ENCODE peak calls at places on chromosomes 2 and 18, in ten cellular contexts. S is tibial artery, W is right atrium auricular region, Z is hepatocyte, N is lower lobe of right lung, X is AG04449, R is uterus, Q is choroid plexus epithelial cell, O is upper lobe of right lung, C is SK-N-SH. D is an unnamed sample.

GRCh38 chr18:26686532-26686931 is 138.2 kb upstream of the KCTD1 start:
- DNase-seq in C (no peak), Q (no peak), X (no peak), R (no peak), S (no peak), Z (no peak), N (no peak), O (no peak), W (no peak), D (no peak)

GRCh38 chr2:123518387-123518786 is 506.7 kb upstream of the CNTNAP5 start:
- DNase-seq in C (no peak), N (no peak), Q (no peak), R (no peak), X (no peak), O (no peak), W (no peak), Z (no peak), S (no peak), D (no peak)

GRCh38 chr2:113167115-113167932 is 6.4 kb upstream of the PSD4 start:
- DNase-seq in S (no peak), C (no peak), Q (no peak), Z (peak; percentile 76), R (no peak), N (peak; percentile 77), X (no peak), O (peak; percentile 78), W (peak; percentile 59), D (no peak)

GRCh38 chr2:173451137-173451536 is 96.5 kb downstream of the CDCA7 start:
- DNase-seq in W (no peak), S (no peak), Q (no peak), R (no peak), C (no peak), Z (no peak), O (no peak), N (no peak), X (no peak), D (no peak)

GRCh38 chr18:35121531-35121930 is 80.3 kb downstream of the MAPRE2 start:
- DNase-seq in W (no peak), N (no peak), Q (no peak), R (no peak), C (no peak), X (no peak), O (no peak), S (no peak), Z (no peak), D (no peak)

GRCh38 chr18:8797206-8797605 is 91.8 kb downstream of the MTCL1 start:
- DNase-seq in R (no peak), X (no peak), O (no peak), Q (peak; percentile 37), Z (no peak), N (no peak), S (no peak), W (no peak), C (no peak), D (no peak)

GRCh38 chr18:48824231-48824970 is 126.4 kb downstream of the SMAD7 start:
- DNase-seq in Q (no peak), X (no peak), O (no peak), W (peak; percentile 56), R (peak; percentile 7), Z (no peak), N (peak; percentile 7), S (peak; percentile 11), C (no peak), D (no peak)

GRCh38 chr2:11996618-11997017 is 250.2 kb downstream of the LPIN1 start:
- DNase-seq in X (no peak), W (no peak), N (no peak), O (no peak), C (no peak), Q (peak; percentile 59), R (no peak), S (no peak), Z (no peak), D (no peak)

GRCh38 chr2:121838561-121838960 is 83.1 kb downstream of the TSN start:
- DNase-seq in R (no peak), X (no peak), O (no peak), Z (no peak), W (no peak), Q (no peak), S (no peak), N (no peak), C (no peak), D (no peak)

GRCh38 chr18:68608861-68609465 is 105.9 kb downstream of the TMX3 start:
- DNase-seq in S (no peak), R (no peak), C (no peak), X (no peak), N (no peak), W (no peak), O (no peak), Z (no peak), Q (no peak), D (no peak)

GRCh38 chr18:37403100-37403781 is 162.4 kb downstream of the CELF4 start:
- DNase-seq in C (no peak), N (no peak), S (no peak), R (no peak), Z (peak; percentile 56), Q (peak; percentile 30), W (peak; percentile 66), O (no peak), X (peak; percentile 70), D (no peak)

GRCh38 chr2:28895189-28895893 is 874 bp downstream of the WDR43 start:
- DNase-seq in Z (peak; percentile 65), W (no peak), R (peak; percentile 28), C (no peak), Q (peak; percentile 58), X (no peak), S (peak; percentile 27), N (no peak), O (peak; percentile 73), D (peak; percentile 49)

GRCh38 chr18:21194871-21195771 is 46.9 kb upstream of the GREB1L start:
- DNase-seq in Z (peak; percentile 42), S (no peak), C (peak; percentile 29), O (no peak), Q (peak; percentile 66), N (no peak), R (no peak), X (no peak), W (no peak), D (no peak)

GRCh38 chr18:47545613-47546012 is 294.2 kb upstream of the SKOR2 start:
- DNase-seq in X (no peak), C (no peak), R (no peak), S (no peak), Q (no peak), N (no peak), O (no peak), W (no peak), Z (no peak), D (no peak)

DNA sequence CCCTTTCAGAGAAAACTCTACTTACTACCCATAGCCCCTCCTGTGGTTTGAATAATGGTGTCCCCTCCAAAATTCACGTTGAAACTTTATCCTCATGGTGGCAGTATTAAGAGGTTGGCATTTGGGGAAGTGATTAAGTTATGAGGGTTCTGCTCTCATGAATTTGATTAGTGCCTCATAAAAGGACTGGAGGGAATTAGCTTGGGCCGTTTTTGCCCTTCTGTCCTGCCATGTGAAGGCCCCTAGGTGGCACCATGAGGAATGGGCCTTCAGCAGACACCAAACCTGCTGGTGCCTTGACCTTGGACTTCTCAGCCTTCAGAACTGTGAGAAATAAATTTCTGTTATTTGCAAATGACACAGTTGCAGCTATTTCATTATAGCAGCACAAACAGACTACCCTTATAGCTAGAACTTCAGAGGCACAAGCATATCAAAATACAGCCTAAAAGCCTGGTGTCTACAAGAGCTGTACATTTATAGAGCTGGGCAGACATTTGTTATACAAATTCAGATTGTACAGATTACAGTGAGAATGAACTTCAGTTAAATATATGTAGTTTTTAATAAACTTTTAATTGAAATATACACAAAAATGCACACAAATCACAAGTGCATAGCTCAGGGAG is 2.6 kb upstream of the PTPN2 start:
- DNase-seq in N (no peak), O (no peak), X (no peak), Z (no peak), S (no peak), Q (no peak), W (no peak), C (peak; percentile 46), R (no peak), D (peak; percentile 24)
- TF ChIP-seq CTCF in N (peak; percentile 39), O (peak; percentile 43), X (peak; percentile 36), Z (no peak), S (no peak), Q (peak; percentile 53), W (peak; percentile 31), C (peak; percentile 46), R (no peak), D (peak; percentile 60)

DNA sequence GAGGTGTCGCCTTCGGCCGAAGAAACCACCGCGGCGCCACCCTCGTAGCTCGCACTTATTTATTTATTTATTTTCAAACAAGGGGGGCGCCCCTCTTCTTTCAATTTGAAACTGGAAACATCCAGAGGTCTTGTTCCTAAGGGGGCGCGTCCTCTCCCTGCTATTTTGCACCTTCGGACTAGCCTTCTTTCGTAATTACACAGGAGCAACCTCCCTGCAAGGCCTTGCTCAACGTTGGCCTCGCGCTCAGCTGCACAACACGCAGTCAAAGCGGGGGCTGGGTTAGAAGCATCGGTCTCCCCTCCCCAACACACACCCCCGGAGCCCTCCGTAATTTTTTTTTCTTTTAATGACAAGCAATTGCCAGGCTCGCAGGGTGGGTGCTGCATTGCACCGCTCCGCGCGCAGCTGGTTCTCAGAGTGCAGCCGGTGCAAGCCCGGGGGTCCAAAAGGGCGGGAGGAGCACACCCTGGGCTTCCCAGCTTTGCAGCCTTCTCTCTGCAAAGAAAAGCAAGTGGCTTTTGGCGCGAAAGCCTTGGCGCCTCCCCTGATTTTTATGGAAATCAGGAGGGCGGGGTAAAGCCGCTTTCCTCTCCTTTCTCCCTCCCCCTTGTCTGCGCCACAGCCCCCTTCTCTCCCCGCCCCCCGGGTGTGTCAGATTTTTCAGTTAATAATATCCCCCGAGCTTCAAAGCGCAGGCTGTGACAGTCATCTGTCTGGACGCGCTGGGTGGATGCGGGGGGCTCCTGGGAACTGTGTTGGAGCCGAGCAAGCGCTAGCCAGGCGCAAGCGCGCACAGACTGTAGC is at the start of gene MYCN:
- DNase-seq in N (no peak), O (no peak), Z (peak; percentile 89), Q (peak; percentile 52), W (peak; percentile 66), S (peak; percentile 27), R (peak; percentile 40), X (no peak), C (peak; percentile 89), D (peak; percentile 100)
- H3K4me3 ChIP-seq in N (peak within 1 kb of the TSS; percentile 57), O (peak within 1 kb of the TSS; percentile 52), Z (peak within 1 kb of the TSS; percentile 56), Q (peak within 1 kb of the TSS; percentile 35), W (peak within 1 kb of the TSS; percentile 52), S (peak within 1 kb of the TSS; percentile 52), R (peak within 1 kb of the TSS; percentile 30), X (peak within 1 kb of the TSS; percentile 25), C (peak within 1 kb of the TSS; percentile 65), D (peak within 1 kb of the TSS; percentile 0)

GRCh38 chr2:205684871-205685313 is 2.6 kb downstream of the NRP2 start:
- DNase-seq in O (peak; percentile 73), Q (peak; percentile 59), C (no peak), R (peak; percentile 62), S (no peak), X (no peak), W (no peak), Z (no peak), N (peak; percentile 57), D (no peak)
- TF ChIP-seq CTCF in O (no peak), Q (no peak), C (no peak), R (no peak), S (no peak), X (no peak), W (no peak), Z (no peak), N (no peak), D (no peak)

DNA sequence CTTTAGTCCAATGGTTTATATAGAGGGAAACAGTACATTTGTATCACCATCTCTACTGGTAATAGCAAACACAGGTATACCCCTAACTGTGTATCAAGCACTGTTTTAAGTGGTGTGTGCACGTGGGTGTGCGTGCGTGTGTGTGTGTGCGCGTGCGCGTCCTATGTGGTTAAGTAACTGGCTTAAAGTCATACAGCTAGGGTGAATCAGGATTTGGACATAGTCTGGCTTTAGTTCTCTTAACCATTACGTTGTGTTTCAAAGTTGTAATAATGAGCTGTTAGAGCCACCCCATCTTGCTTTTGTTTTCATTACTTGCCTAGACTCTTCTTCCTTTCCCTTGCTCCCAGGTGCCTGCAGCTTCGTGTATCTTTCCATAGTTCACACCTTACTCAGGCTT is 2.1 kb downstream of the HADHB start:
- DNase-seq in C (no peak), W (no peak), N (no peak), Q (no peak), X (no peak), S (no peak), O (no peak), R (no peak), Z (no peak), D (no peak)
- H3K4me3 ChIP-seq in C (no peak overlapping the region), W (peak overlapping the region; percentile 81), N (no peak overlapping the region), Q (no peak overlapping the region), X (no peak overlapping the region), S (no peak overlapping the region), O (no peak overlapping the region), R (no peak overlapping the region), Z (no peak overlapping the region), D (no peak overlapping the region)

D was measured in BE2C.